ENCODE peak calls at places on chromosome 12, in four cellular contexts. One of them, this sample, is unnamed.

GRCh38 chr12:121334513-121335343 is 17.5 kb downstream of the ANAPC5 start:
- DNase-seq in endothelial cell of umbilical vein: peak; percentile 65
- DNase-seq in PC-3: peak; percentile 83
- DNase-seq in neural progenitor cell: peak; percentile 72
- DNase-seq in this sample: peak; percentile 40

GRCh38 chr12:108642899-108643654 is 9.4 kb upstream of the SELPLG start:
- DNase-seq in PC-3: no peak
- DNase-seq in endothelial cell of umbilical vein: peak; percentile 35
- DNase-seq in neural progenitor cell: no peak
- DNase-seq in this sample: no peak

GRCh38 chr12:58415716-58416115 is 474.3 kb downstream of the ATP23 start:
- DNase-seq in neural progenitor cell: peak; percentile 59
- DNase-seq in endothelial cell of umbilical vein: no peak
- DNase-seq in PC-3: no peak
- DNase-seq in this sample: no peak

GRCh38 chr12:47773858-47774580 is 981 bp downstream of the SLC48A1 start:
- DNase-seq in PC-3: peak; percentile 23
- DNase-seq in endothelial cell of umbilical vein: no peak
- DNase-seq in neural progenitor cell: no peak
- DNase-seq in this sample: no peak

GRCh38 chr12:84601483-84601882 is 311.1 kb downstream of the SLC6A15 start:
- DNase-seq in endothelial cell of umbilical vein: no peak
- DNase-seq in PC-3: no peak
- DNase-seq in neural progenitor cell: no peak
- DNase-seq in this sample: no peak

GRCh38 chr12:102735104-102735503 is 181.9 kb downstream of the PAH start:
- DNase-seq in PC-3: no peak
- DNase-seq in endothelial cell of umbilical vein: no peak
- DNase-seq in neural progenitor cell: no peak
- DNase-seq in this sample: no peak

GRCh38 chr12:88036368-88036965 is 7.3 kb upstream of the C12orf50 start:
- DNase-seq in endothelial cell of umbilical vein: peak; percentile 7
- DNase-seq in neural progenitor cell: no peak
- DNase-seq in PC-3: peak; percentile 52
- DNase-seq in this sample: no peak

GRCh38 chr12:7327913-7328312 is 24.0 kb downstream of the ACSM4 start:
- DNase-seq in neural progenitor cell: no peak
- DNase-seq in endothelial cell of umbilical vein: no peak
- DNase-seq in PC-3: no peak
- DNase-seq in this sample: no peak

GRCh38 chr12:45439039-45439438 is 223.1 kb downstream of the ANO6 start:
- DNase-seq in PC-3: peak; percentile 20
- DNase-seq in endothelial cell of umbilical vein: no peak
- DNase-seq in neural progenitor cell: no peak
- DNase-seq in this sample: no peak

GRCh38 chr12:119544780-119545625 is 48.6 kb upstream of the TMEM233 start:
- DNase-seq in PC-3: peak; percentile 85
- DNase-seq in endothelial cell of umbilical vein: peak; percentile 76
- DNase-seq in neural progenitor cell: peak; percentile 81
- DNase-seq in this sample: peak; percentile 37

GRCh38 chr12:93875157-93875556 is 198.0 kb downstream of the CRADD start:
- DNase-seq in endothelial cell of umbilical vein: no peak
- DNase-seq in neural progenitor cell: no peak
- DNase-seq in PC-3: no peak
- DNase-seq in this sample: no peak

GRCh38 chr12:1776139-1776975 is 44.0 kb upstream of the LRTM2 start:
- DNase-seq in endothelial cell of umbilical vein: no peak
- DNase-seq in PC-3: peak; percentile 88
- DNase-seq in neural progenitor cell: peak; percentile 12
- DNase-seq in this sample: no peak

GRCh38 chr12:12445882-12446181 is 89.0 kb downstream of the BORCS5 start:
- DNase-seq in endothelial cell of umbilical vein: no peak
- DNase-seq in neural progenitor cell: no peak
- DNase-seq in PC-3: no peak
- DNase-seq in this sample: no peak

GRCh38 chr12:254039-254438 is 8.6 kb downstream of the SLC6A13 start:
- DNase-seq in PC-3: no peak
- DNase-seq in neural progenitor cell: peak; percentile 27
- DNase-seq in endothelial cell of umbilical vein: no peak
- DNase-seq in this sample: no peak

GRCh38 chr12:3988519-3989217 is 115.5 kb upstream of the PARP11 start:
- DNase-seq in neural progenitor cell: no peak
- DNase-seq in endothelial cell of umbilical vein: no peak
- DNase-seq in PC-3: no peak
- DNase-seq in this sample: no peak

GRCh38 chr12:41073633-41074576 is 114.2 kb upstream of the PDZRN4 start:
- DNase-seq in PC-3: no peak
- DNase-seq in endothelial cell of umbilical vein: no peak
- DNase-seq in neural progenitor cell: no peak
- DNase-seq in this sample: no peak

GRCh38 chr12:20716037-20716436 is 20.9 kb downstream of the SLCO1C1 start:
- DNase-seq in neural progenitor cell: peak; percentile 20
- DNase-seq in PC-3: peak; percentile 31
- DNase-seq in endothelial cell of umbilical vein: no peak
- DNase-seq in this sample: no peak

GRCh38 chr12:122203301-122203967 is at the start of gene B3GNT4:
- DNase-seq in neural progenitor cell: peak; percentile 79
- DNase-seq in PC-3: peak; percentile 72
- DNase-seq in endothelial cell of umbilical vein: peak; percentile 40
- DNase-seq in this sample: no peak

GRCh38 chr12:131357920-131358319 is 353.0 kb upstream of the SFSWAP start:
- DNase-seq in endothelial cell of umbilical vein: no peak
- DNase-seq in PC-3: no peak
- DNase-seq in neural progenitor cell: no peak
- DNase-seq in this sample: no peak

GRCh38 chr12:111122458-111122878 is 202.1 kb upstream of the MYL2 start:
- DNase-seq in neural progenitor cell: no peak
- DNase-seq in endothelial cell of umbilical vein: no peak
- DNase-seq in PC-3: no peak
- DNase-seq in this sample: peak; percentile 39

GRCh38 chr12:123474493-123475255 is 16.7 kb downstream of the SNRNP35 start:
- DNase-seq in neural progenitor cell: no peak
- DNase-seq in endothelial cell of umbilical vein: no peak
- DNase-seq in PC-3: no peak
- DNase-seq in this sample: no peak

GRCh38 chr12:52715416-52715815 is 12.1 kb upstream of the KRT77 start:
- DNase-seq in neural progenitor cell: peak; percentile 42
- DNase-seq in PC-3: peak; percentile 44
- DNase-seq in endothelial cell of umbilical vein: no peak
- DNase-seq in this sample: no peak

GRCh38 chr12:120367252-120367923 is 1.6 kb downstream of the MSI1 start:
- DNase-seq in PC-3: no peak
- DNase-seq in endothelial cell of umbilical vein: no peak
- DNase-seq in neural progenitor cell: peak; percentile 83
- DNase-seq in this sample: no peak

GRCh38 chr12:52182898-52183543 is 8.8 kb downstream of the KRT80 start:
- DNase-seq in PC-3: peak; percentile 61
- DNase-seq in endothelial cell of umbilical vein: no peak
- DNase-seq in neural progenitor cell: no peak
- DNase-seq in this sample: no peak

GRCh38 chr12:106226884-106227640 is 20.8 kb downstream of the CKAP4 start:
- DNase-seq in endothelial cell of umbilical vein: peak; percentile 65
- DNase-seq in neural progenitor cell: peak; percentile 72
- DNase-seq in PC-3: peak; percentile 87
- DNase-seq in this sample: peak; percentile 47

GRCh38 chr12:28885275-28885674 is 263.8 kb upstream of the FAR2 start:
- DNase-seq in PC-3: no peak
- DNase-seq in endothelial cell of umbilical vein: no peak
- DNase-seq in neural progenitor cell: no peak
- DNase-seq in this sample: no peak

GRCh38 chr12:79982371-79983062 is 47.6 kb upstream of the PPP1R12A start:
- DNase-seq in neural progenitor cell: no peak
- DNase-seq in PC-3: no peak
- DNase-seq in endothelial cell of umbilical vein: no peak
- DNase-seq in this sample: no peak

GRCh38 chr12:3526776-3527175 is 35.8 kb downstream of the PRMT8 start:
- DNase-seq in neural progenitor cell: no peak
- DNase-seq in endothelial cell of umbilical vein: no peak
- DNase-seq in PC-3: no peak
- DNase-seq in this sample: no peak

GRCh38 chr12:132538336-132539015 is 48.5 kb downstream of the FBRSL1 start:
- DNase-seq in neural progenitor cell: no peak
- DNase-seq in endothelial cell of umbilical vein: no peak
- DNase-seq in PC-3: no peak
- DNase-seq in this sample: no peak

GRCh38 chr12:130742716-130743115 is 26.6 kb upstream of the RIMBP2 start:
- DNase-seq in PC-3: no peak
- DNase-seq in neural progenitor cell: no peak
- DNase-seq in endothelial cell of umbilical vein: no peak
- DNase-seq in this sample: no peak

GRCh38 chr12:111174283-111175108 is 194.4 kb downstream of the PHETA1 start:
- DNase-seq in endothelial cell of umbilical vein: no peak
- DNase-seq in PC-3: peak; percentile 62
- DNase-seq in neural progenitor cell: peak; percentile 30
- DNase-seq in this sample: no peak

GRCh38 chr12:102331419-102331818 is 133.8 kb upstream of the PMCH start:
- DNase-seq in endothelial cell of umbilical vein: no peak
- DNase-seq in PC-3: no peak
- DNase-seq in neural progenitor cell: no peak
- DNase-seq in this sample: no peak

GRCh38 chr12:18719922-18720321 is 17.9 kb downstream of the PLCZ1 start:
- DNase-seq in neural progenitor cell: no peak
- DNase-seq in PC-3: peak; percentile 71
- DNase-seq in endothelial cell of umbilical vein: no peak
- DNase-seq in this sample: no peak

GRCh38 chr12:10673660-10674384 is at the start of gene STYK1:
- DNase-seq in neural progenitor cell: peak; percentile 75
- DNase-seq in PC-3: peak; percentile 89
- DNase-seq in endothelial cell of umbilical vein: peak; percentile 75
- DNase-seq in this sample: no peak

GRCh38 chr12:68439368-68440045 is 107.3 kb upstream of the MDM1 start:
- DNase-seq in endothelial cell of umbilical vein: no peak
- DNase-seq in PC-3: no peak
- DNase-seq in neural progenitor cell: no peak
- DNase-seq in this sample: no peak

GRCh38 chr12:68280240-68280639 is 26.8 kb upstream of the IL22 start:
- DNase-seq in PC-3: no peak
- DNase-seq in endothelial cell of umbilical vein: no peak
- DNase-seq in neural progenitor cell: no peak
- DNase-seq in this sample: no peak

GRCh38 chr12:53927220-53928029 is 11.2 kb upstream of the HOXC13 start:
- DNase-seq in neural progenitor cell: no peak
- DNase-seq in PC-3: no peak
- DNase-seq in endothelial cell of umbilical vein: no peak
- DNase-seq in this sample: no peak
- TF ChIP-seq EZH2 in neural progenitor cell: peak; percentile 99
- TF ChIP-seq EZH2 in PC-3: no peak
- TF ChIP-seq EZH2 in endothelial cell of umbilical vein: peak; percentile 91
- TF ChIP-seq EZH2 in this sample: no peak

GRCh38 chr12:114443607-114444421 is 37.9 kb upstream of the TBX5 start:
- DNase-seq in endothelial cell of umbilical vein: no peak
- DNase-seq in PC-3: no peak
- DNase-seq in neural progenitor cell: peak; percentile 59
- DNase-seq in this sample: no peak

GRCh38 chr12:114447274-114447716 is 41.4 kb upstream of the TBX5 start:
- DNase-seq in PC-3: no peak
- DNase-seq in endothelial cell of umbilical vein: no peak
- DNase-seq in neural progenitor cell: peak; percentile 58
- DNase-seq in this sample: no peak

GRCh38 chr12:114447799-114448617 is 42.1 kb upstream of the TBX5 start:
- DNase-seq in neural progenitor cell: no peak
- DNase-seq in PC-3: no peak
- DNase-seq in endothelial cell of umbilical vein: no peak
- DNase-seq in this sample: no peak

GRCh38 chr12:114444422-114445279 is 38.7 kb upstream of the TBX5 start:
- DNase-seq in neural progenitor cell: peak; percentile 75
- DNase-seq in endothelial cell of umbilical vein: no peak
- DNase-seq in PC-3: no peak
- DNase-seq in this sample: no peak

GRCh38 chr12:114445401-114446323 is 39.7 kb upstream of the TBX5 start:
- DNase-seq in PC-3: no peak
- DNase-seq in endothelial cell of umbilical vein: no peak
- DNase-seq in neural progenitor cell: peak; percentile 68
- DNase-seq in this sample: no peak
- TF ChIP-seq EZH2 in PC-3: peak; percentile 47
- TF ChIP-seq EZH2 in endothelial cell of umbilical vein: no peak
- TF ChIP-seq EZH2 in neural progenitor cell: peak; percentile 22
- TF ChIP-seq EZH2 in this sample: no peak

GRCh38 chr12:54030442-54030801 is 2.2 kb downstream of the HOXC6 start:
- DNase-seq in endothelial cell of umbilical vein: no peak
- DNase-seq in neural progenitor cell: no peak
- DNase-seq in PC-3: no peak
- DNase-seq in this sample: no peak
- TF ChIP-seq EZH2 in endothelial cell of umbilical vein: peak; percentile 24
- TF ChIP-seq EZH2 in neural progenitor cell: peak; percentile 89
- TF ChIP-seq EZH2 in PC-3: no peak
- TF ChIP-seq EZH2 in this sample: no peak

GRCh38 chr12:49954863-49955830 is 4.6 kb downstream of the AQP2 start:
- DNase-seq in neural progenitor cell: no peak
- DNase-seq in endothelial cell of umbilical vein: no peak
- DNase-seq in PC-3: no peak
- DNase-seq in this sample: no peak
- TF ChIP-seq EZH2 in neural progenitor cell: no peak
- TF ChIP-seq EZH2 in endothelial cell of umbilical vein: no peak
- TF ChIP-seq EZH2 in PC-3: no peak
- TF ChIP-seq EZH2 in this sample: peak; percentile 67

DNA sequence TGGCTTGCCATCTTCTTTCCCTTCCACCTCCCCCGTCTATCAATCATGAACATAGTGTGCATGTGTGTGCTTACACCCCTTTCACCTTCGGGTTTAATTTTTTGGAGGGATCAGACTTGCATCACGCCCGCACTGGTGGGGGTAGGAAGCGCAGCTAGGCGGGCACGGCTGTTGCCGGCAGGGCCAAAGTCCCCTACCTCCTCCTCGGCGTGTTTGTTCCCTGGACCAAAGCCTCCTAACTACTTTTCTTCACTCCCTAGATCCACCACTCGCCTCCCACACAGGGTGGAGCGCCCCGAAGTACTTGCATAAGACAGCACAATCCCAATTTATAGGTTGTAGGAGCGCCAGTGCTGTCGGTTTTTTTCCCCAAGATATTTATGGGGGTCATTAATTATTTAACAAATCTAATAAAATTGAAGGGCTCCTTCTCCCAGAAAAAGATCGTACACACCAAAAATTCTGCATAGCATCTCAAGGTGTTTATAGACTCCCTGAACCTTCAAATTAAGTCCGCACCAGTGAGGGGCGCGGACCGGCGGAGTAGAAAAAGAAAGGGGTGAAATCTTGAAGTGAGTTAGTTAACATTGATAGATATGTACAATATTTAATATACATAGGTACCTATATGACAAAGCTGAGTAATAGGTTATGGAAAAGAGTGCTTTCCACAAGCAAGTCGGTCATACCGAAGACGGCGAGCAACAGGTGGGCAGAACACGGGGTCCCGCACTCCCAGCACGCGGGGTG is 714 bp downstream of the PKP2 start:
- DNase-seq in PC-3: peak; percentile 20
- DNase-seq in neural progenitor cell: peak; percentile 49
- DNase-seq in endothelial cell of umbilical vein: no peak
- DNase-seq in this sample: no peak
- TF ChIP-seq EZH2 in PC-3: no peak
- TF ChIP-seq EZH2 in neural progenitor cell: no peak
- TF ChIP-seq EZH2 in endothelial cell of umbilical vein: no peak
- TF ChIP-seq EZH2 in this sample: no peak

GRCh38 chr12:114440450-114441383 is 34.8 kb upstream of the TBX5 start:
- DNase-seq in neural progenitor cell: peak; percentile 82
- DNase-seq in endothelial cell of umbilical vein: no peak
- DNase-seq in PC-3: no peak
- DNase-seq in this sample: no peak
- TF ChIP-seq EZH2 in neural progenitor cell: peak; percentile 99
- TF ChIP-seq EZH2 in endothelial cell of umbilical vein: no peak
- TF ChIP-seq EZH2 in PC-3: no peak
- TF ChIP-seq EZH2 in this sample: peak; percentile 57

GRCh38 chr12:114448618-114448933 is 42.6 kb upstream of the TBX5 start:
- DNase-seq in PC-3: no peak
- DNase-seq in neural progenitor cell: peak; percentile 56
- DNase-seq in endothelial cell of umbilical vein: no peak
- DNase-seq in this sample: no peak
- TF ChIP-seq EZH2 in PC-3: no peak
- TF ChIP-seq EZH2 in neural progenitor cell: peak; percentile 92
- TF ChIP-seq EZH2 in endothelial cell of umbilical vein: no peak
- TF ChIP-seq EZH2 in this sample: no peak

This sample was measured in SK-N-MC.